ENCODE peak calls at places on chromosome 19, in ten cellular contexts. O is suprapubic skin; B is activated naive CD4-positive, alpha-beta T cell; W is iris pigment epithelial cell; F is effector memory CD4-positive, alpha-beta T cell; G is NCI-H69; E is nucleus accumbens; I is PC-3; Q is SW 1271; P is GM23248. N is an unnamed sample.

GRCh38 chr19:290539-291521 is at the start of gene PLPP2:
- DNase-seq in O (no peak), B (no peak), W (no peak), F (no peak), G (peak), E (peak), I (no peak), Q (no peak), P (peak), N (no peak)

GRCh38 chr19:7928741-7929701 is 3.1 kb upstream of the CTXN1 start:
- DNase-seq in O (peak), B (no peak), W (peak), F (peak), G (peak), E (peak), I (peak), Q (no peak), P (peak), N (no peak)

GRCh38 chr19:17866312-17867012 is 5.3 kb upstream of the SLC5A5 start:
- DNase-seq in O (no peak), B (no peak), W (no peak), F (no peak), G (no peak), E (no peak), I (no peak), Q (no peak), P (no peak), N (no peak)

GRCh38 chr19:38250821-38251563 is 5.2 kb downstream of the PPP1R14A start:
- DNase-seq in O (no peak), B (no peak), W (no peak), F (no peak), G (no peak), E (peak), I (no peak), Q (no peak), P (peak), N (no peak)

GRCh38 chr19:16319466-16319865 is 5.2 kb upstream of the KLF2 start:
- DNase-seq in O (no peak), B (no peak), W (no peak), F (no peak), G (no peak), E (no peak), I (no peak), Q (no peak), P (peak), N (no peak)

GRCh38 chr19:46861691-46862503 is 1.1 kb downstream of the ARHGAP35 start:
- DNase-seq in O (peak), B (no peak), W (peak), F (no peak), G (peak), E (peak), I (peak), Q (no peak), P (peak), N (no peak)

GRCh38 chr19:14544977-14545715 is 15.8 kb downstream of the TECR start:
- DNase-seq in O (no peak), B (no peak), W (peak), F (no peak), G (peak), E (peak), I (no peak), Q (no peak), P (no peak), N (no peak)

GRCh38 chr19:47247308-47247990 is 8.9 kb upstream of the CCDC9 start:
- DNase-seq in O (peak), B (peak), W (peak), F (no peak), G (peak), E (peak), I (peak), Q (no peak), P (peak), N (no peak)

GRCh38 chr19:5451494-5451893 is 3.7 kb upstream of the ZNRF4 start:
- DNase-seq in O (no peak), B (no peak), W (no peak), F (no peak), G (no peak), E (peak), I (no peak), Q (no peak), P (no peak), N (no peak)

GRCh38 chr19:49106648-49107135 is 7.5 kb upstream of the LIN7B start:
- DNase-seq in O (no peak), B (peak), W (peak), F (peak), G (peak), E (peak), I (peak), Q (no peak), P (peak), N (peak)

GRCh38 chr19:4715529-4716221 is 8.0 kb downstream of the DPP9 start:
- DNase-seq in O (no peak), B (no peak), W (no peak), F (no peak), G (no peak), E (no peak), I (no peak), Q (no peak), P (no peak), N (no peak)

GRCh38 chr19:41194157-41194552 is 1.1 kb downstream of the CYP2S1 start:
- DNase-seq in O (no peak), B (no peak), W (no peak), F (no peak), G (no peak), E (no peak), I (no peak), Q (no peak), P (no peak), N (no peak)

GRCh38 chr19:48659768-48660167 is 13.0 kb downstream of the NTN5 start:
- DNase-seq in O (no peak), B (no peak), W (peak), F (no peak), G (no peak), E (no peak), I (no peak), Q (no peak), P (peak), N (no peak)

GRCh38 chr19:6249296-6249695 is 30.5 kb downstream of the MLLT1 start:
- DNase-seq in O (peak), B (no peak), W (peak), F (no peak), G (no peak), E (peak), I (no peak), Q (no peak), P (no peak), N (no peak)

GRCh38 chr19:49691243-49692101 is 556 bp downstream of the CPT1C start:
- DNase-seq in O (peak), B (no peak), W (peak), F (no peak), G (peak), E (peak), I (peak), Q (no peak), P (peak), N (no peak)

GRCh38 chr19:10565028-10565566 is 713 bp downstream of the KRI1 start:
- DNase-seq in O (no peak), B (no peak), W (peak), F (peak), G (peak), E (peak), I (peak), Q (no peak), P (peak), N (no peak)

GRCh38 chr19:47032171-47032811 is 12.7 kb downstream of the NPAS1 start:
- DNase-seq in O (no peak), B (peak), W (peak), F (peak), G (peak), E (no peak), I (peak), Q (no peak), P (peak), N (no peak)

GRCh38 chr19:2229103-2230028 is 6.8 kb downstream of the PLEKHJ1 start:
- DNase-seq in O (no peak), B (no peak), W (no peak), F (no peak), G (no peak), E (no peak), I (no peak), Q (no peak), P (no peak), N (no peak)

GRCh38 chr19:50325310-50326100 is 3.7 kb downstream of the KCNC3 start:
- DNase-seq in O (no peak), B (peak), W (peak), F (peak), G (peak), E (peak), I (peak), Q (no peak), P (peak), N (no peak)

GRCh38 chr19:40253611-40254092 is 27.2 kb upstream of the CCNP start:
- DNase-seq in O (no peak), B (no peak), W (no peak), F (no peak), G (no peak), E (no peak), I (no peak), Q (no peak), P (no peak), N (no peak)

GRCh38 chr19:53157601-53158000 is 1.3 kb downstream of the ZNF347 start:
- DNase-seq in O (no peak), B (no peak), W (peak), F (no peak), G (no peak), E (peak), I (peak), Q (no peak), P (peak), N (no peak)

GRCh38 chr19:18736415-18737336 is 53.2 kb downstream of the CRTC1 start:
- DNase-seq in O (no peak), B (no peak), W (no peak), F (no peak), G (no peak), E (peak), I (no peak), Q (no peak), P (no peak), N (no peak)

GRCh38 chr19:17686027-17686511 is 2.1 kb downstream of the UNC13A start:
- DNase-seq in O (no peak), B (no peak), W (no peak), F (no peak), G (no peak), E (peak), I (no peak), Q (peak), P (peak), N (no peak)

GRCh38 chr19:17289489-17289888 is 7.8 kb downstream of the ANKLE1 start:
- DNase-seq in O (no peak), B (no peak), W (peak), F (no peak), G (peak), E (no peak), I (peak), Q (no peak), P (peak), N (no peak)

GRCh38 chr19:4052114-4052992 is 14.3 kb downstream of the ZBTB7A start:
- DNase-seq in O (peak), B (no peak), W (peak), F (no peak), G (no peak), E (no peak), I (peak), Q (no peak), P (peak), N (no peak)

GRCh38 chr19:34847393-34847792 is 74.4 kb upstream of the ZNF599 start:
- DNase-seq in O (no peak), B (no peak), W (no peak), F (no peak), G (no peak), E (no peak), I (peak), Q (no peak), P (no peak), N (no peak)

GRCh38 chr19:8257052-8257443 is 47.9 kb downstream of the CERS4 start:
- DNase-seq in O (no peak), B (no peak), W (no peak), F (no peak), G (no peak), E (no peak), I (no peak), Q (no peak), P (no peak), N (no peak)

GRCh38 chr19:44847144-44848035 is 1.3 kb downstream of the NECTIN2 start:
- DNase-seq in O (peak), B (no peak), W (peak), F (no peak), G (peak), E (no peak), I (peak), Q (no peak), P (peak), N (no peak)

GRCh38 chr19:40266111-40266510 is 19.0 kb downstream of the AKT2 start:
- DNase-seq in O (no peak), B (no peak), W (no peak), F (no peak), G (peak), E (peak), I (no peak), Q (no peak), P (no peak), N (no peak)

GRCh38 chr19:5046339-5047039 is 77.6 kb downstream of the KDM4B start:
- DNase-seq in O (no peak), B (no peak), W (no peak), F (no peak), G (peak), E (no peak), I (peak), Q (no peak), P (peak), N (no peak)

GRCh38 chr19:12603714-12604113 is 6.9 kb downstream of the ZNF490 start:
- DNase-seq in O (no peak), B (no peak), W (peak), F (peak), G (no peak), E (peak), I (no peak), Q (no peak), P (no peak), N (no peak)

GRCh38 chr19:46493236-46494114 is 2.2 kb downstream of the PNMA8B start:
- DNase-seq in O (no peak), B (no peak), W (peak), F (no peak), G (no peak), E (no peak), I (no peak), Q (no peak), P (peak), N (no peak)

GRCh38 chr19:36745870-36746269 is 26.7 kb downstream of the ZNF850 start:
- DNase-seq in O (no peak), B (no peak), W (peak), F (no peak), G (no peak), E (no peak), I (no peak), Q (no peak), P (no peak), N (no peak)

GRCh38 chr19:1006711-1007398 is 6.6 kb downstream of the GRIN3B start:
- DNase-seq in O (no peak), B (no peak), W (no peak), F (no peak), G (no peak), E (no peak), I (no peak), Q (no peak), P (no peak), N (no peak)

GRCh38 chr19:3932931-3933810 is at the start of gene NMRK2:
- DNase-seq in O (no peak), B (no peak), W (no peak), F (no peak), G (peak), E (no peak), I (no peak), Q (no peak), P (no peak), N (no peak)

N was measured in keratinocyte.